ENCODE peak calls at places on chromosomes 11 and 22, in nine cellular contexts. Y is mesenteric fat pad; O is activated CD8-positive, alpha-beta memory T cell treated with anti-CD3 and anti-CD28 coated beads, Interleukin-2, amount 50 U/mL, for 48 hours; P is GM18507; V is NCI-H446 treated with DMSO at 0.1 percent for 48 hours; G is glutamatergic neuron; F is fibroblast of lung; N is right cardiac atrium; X is fibroblast of the conjunctiva. T is an unnamed sample.

GRCh38 chr11:118435233-118435892 is 929 bp upstream of the KMT2A start:
- DNase-seq in V (peak), Y (no peak), P (no peak), N (peak), X (no peak), F (peak), O (peak), G (peak), T (peak)

GRCh38 chr11:38990139-38990538 is 2392.1 kb upstream of the RAG2 start:
- DNase-seq in Y (no peak), P (no peak), N (no peak), X (no peak), F (no peak), G (no peak), V (no peak), O (no peak), T (no peak)

GRCh38 chr11:71341596-71341995 is 89.2 kb upstream of the SHANK2 start:
- DNase-seq in F (no peak), X (no peak), Y (no peak), G (no peak), V (no peak), O (no peak), P (no peak), N (no peak), T (no peak)

GRCh38 chr11:86931965-86932332 is 23.2 kb downstream of the FZD4 start:
- DNase-seq in Y (no peak), V (no peak), N (no peak), X (no peak), O (no peak), F (peak), P (no peak), G (no peak), T (peak)

GRCh38 chr11:68569357-68569756 is 108.8 kb downstream of the PPP6R3 start:
- DNase-seq in N (no peak), G (no peak), X (no peak), Y (no peak), V (no peak), O (no peak), F (no peak), P (no peak), T (no peak)

GRCh38 chr11:77779935-77780334 is 40.6 kb downstream of the RSF1 start:
- DNase-seq in P (no peak), N (no peak), X (peak), Y (no peak), F (peak), O (no peak), V (no peak), G (no peak), T (peak)

GRCh38 chr22:50293441-50294318 is 13.8 kb downstream of the PLXNB2 start:
- DNase-seq in Y (no peak), N (peak), O (no peak), X (no peak), F (peak), P (no peak), V (no peak), G (no peak), T (peak)

GRCh38 chr22:36081023-36081431 is 52.4 kb upstream of the RBFOX2 start:
- DNase-seq in P (no peak), F (peak), G (no peak), N (no peak), V (no peak), O (no peak), X (peak), Y (no peak), T (no peak)